ENCODE peak calls at places on chromosomes 13 and 19, in four cellular contexts. H is stimulated activated CD8-positive, alpha-beta memory T cell treated with anti-CD3 and anti-CD28 coated beads, Interleukin-15, amount 100 ng/mL, for 24 hours; S is amniotic stem cell; N is CD8-positive, alpha-beta memory T cell. G is an unnamed sample.

GRCh38 chr19:49855676-49856573 is 5.0 kb downstream of the PTOV1 start:
- DNase-seq in S (no peak), H (no peak), N (no peak), G (no peak)

GRCh38 chr13:83845121-83845520 is 37.2 kb downstream of the SLITRK1 start:
- DNase-seq in H (no peak), S (no peak), N (no peak), G (no peak)

GRCh38 chr13:32824671-32825070 is 191.6 kb upstream of the KL start:
- DNase-seq in S (peak), N (no peak), H (no peak), G (no peak)

GRCh38 chr13:35733832-35734231 is 257.3 kb upstream of the MAB21L1 start:
- DNase-seq in N (no peak), H (no peak), S (no peak), G (no peak)

GRCh38 chr19:49637865-49638350 is 2.0 kb downstream of the RRAS start:
- DNase-seq in S (peak), H (no peak), N (no peak), G (peak)

GRCh38 chr13:80527400-80527799 is 186.5 kb upstream of the SPRY2 start:
- DNase-seq in H (no peak), S (no peak), N (no peak), G (no peak)

GRCh38 chr19:49746206-49746958 is 16.7 kb downstream of the TSKS start:
- DNase-seq in N (peak), S (no peak), H (peak), G (no peak)

GRCh38 chr13:99123101-99124045 is 77.3 kb upstream of the UBAC2 start:
- DNase-seq in H (no peak), S (peak), N (no peak), G (no peak)

GRCh38 chr19:7904074-7905020 is 670 bp downstream of the MAP2K7 start:
- DNase-seq in S (no peak), H (no peak), N (peak), G (no peak)

GRCh38 chr19:18045307-18046013 is 37.5 kb downstream of the ARRDC2 start:
- DNase-seq in H (no peak), S (no peak), N (no peak), G (no peak)

GRCh38 chr19:2594319-2594718 is 108.2 kb downstream of the GNG7 start:
- DNase-seq in S (no peak), N (no peak), H (no peak), G (no peak)

G was measured in AG09319.